ENCODE peak calls at places on chromosomes 2 and 18, in ten cellular contexts. X, W, U, M, Z, P, L, Q, G and D are unnamed samples.

GRCh38 chr2:24875272-24875671 is 44.8 kb downstream of the ADCY3 start:
- DNase-seq in Z (no peak), L (no peak), X (no peak), G (no peak), Q (no peak), W (no peak), U (no peak), M (no peak), P (no peak), D (peak)

GRCh38 chr18:79571221-79572092 is 108.1 kb upstream of the CTDP1 start:
- DNase-seq in Z (no peak), P (peak), G (no peak), U (no peak), W (no peak), X (no peak), Q (no peak), L (no peak), M (no peak), D (peak)

GRCh38 chr2:95351080-95351915 is 51.2 kb upstream of the FAHD2A start:
- DNase-seq in L (no peak), U (no peak), P (no peak), Z (no peak), M (no peak), Q (no peak), G (no peak), X (no peak), W (no peak), D (peak)

GRCh38 chr2:66470199-66470598 is 35.3 kb downstream of the MEIS1 start:
- DNase-seq in L (no peak), W (no peak), Z (no peak), G (no peak), P (no peak), X (no peak), M (no peak), Q (no peak), U (no peak), D (no peak)

GRCh38 chr2:72934683-72935610 is 17.6 kb downstream of the EMX1 start:
- DNase-seq in M (peak), L (no peak), P (no peak), G (no peak), W (no peak), Q (peak), U (no peak), X (no peak), Z (no peak), D (no peak)

GRCh38 chr2:62745891-62746481 is 40.5 kb downstream of the EHBP1 start:
- DNase-seq in U (no peak), Q (no peak), P (no peak), L (no peak), Z (no peak), M (no peak), X (no peak), W (no peak), G (no peak), D (no peak)

GRCh38 chr2:233792720-233793119 is 14.6 kb downstream of the MROH2A start:
- DNase-seq in L (no peak), U (no peak), W (no peak), P (no peak), X (no peak), G (no peak), Z (no peak), M (no peak), Q (no peak), D (peak)

GRCh38 chr18:10558243-10558966 is 32.6 kb downstream of the NAPG start:
- DNase-seq in U (no peak), P (no peak), X (no peak), W (no peak), L (no peak), G (no peak), Z (no peak), Q (peak), M (no peak), D (no peak)

GRCh38 chr18:29164020-29164706 is 987.2 kb upstream of the CDH2 start:
- DNase-seq in G (no peak), X (no peak), W (peak), P (no peak), M (peak), Z (no peak), L (no peak), Q (no peak), U (no peak), D (no peak)

GRCh38 chr18:41323044-41323443 is 632.0 kb upstream of the PIK3C3 start:
- DNase-seq in P (no peak), Z (no peak), U (no peak), M (no peak), G (no peak), W (peak), Q (no peak), X (no peak), L (no peak), D (no peak)

GRCh38 chr18:79400591-79401381 is 5.1 kb downstream of the NFATC1 start:
- DNase-seq in Q (peak), X (peak), M (no peak), U (no peak), L (no peak), W (no peak), Z (no peak), P (no peak), G (no peak), D (no peak)

GRCh38 chr2:86747708-86748627 is 27.9 kb downstream of the RMND5A start:
- DNase-seq in G (peak), L (no peak), Z (no peak), U (peak), P (no peak), Q (peak), W (peak), X (peak), M (peak), D (no peak)

GRCh38 chr2:109139844-109140396 is 10.9 kb downstream of the SH3RF3 start:
- DNase-seq in M (no peak), G (no peak), Z (no peak), U (no peak), Q (no peak), W (peak), X (no peak), L (no peak), P (no peak), D (no peak)

GRCh38 chr2:157587576-157587975 is 41.1 kb downstream of the ACVR1C start:
- DNase-seq in P (no peak), Q (no peak), W (no peak), L (no peak), X (no peak), M (no peak), U (no peak), G (no peak), Z (no peak), D (no peak)

GRCh38 chr18:12860530-12860929 is 23.5 kb downstream of the PTPN2 start:
- DNase-seq in U (no peak), Q (no peak), P (no peak), L (no peak), Z (no peak), M (no peak), X (no peak), W (no peak), G (no peak), D (no peak)

GRCh38 chr2:64049633-64050220 is 30.5 kb upstream of the VPS54 start:
- DNase-seq in M (peak), W (peak), Q (peak), X (peak), U (peak), G (peak), Z (peak), L (peak), P (no peak), D (no peak)

GRCh38 chr2:5742126-5742525 is 49.9 kb downstream of the SOX11 start:
- DNase-seq in G (no peak), Q (no peak), U (no peak), Z (no peak), L (no peak), P (no peak), W (no peak), X (no peak), M (no peak), D (no peak)

GRCh38 chr2:224650815-224651439 is 65.2 kb downstream of the CCDC195 start:
- DNase-seq in M (peak), G (peak), Z (no peak), L (no peak), U (no peak), W (peak), X (no peak), P (no peak), Q (peak), D (no peak)

GRCh38 chr18:21196426-21196825 is 45.6 kb upstream of the GREB1L start:
- DNase-seq in M (no peak), Z (no peak), G (no peak), U (no peak), Q (no peak), W (no peak), X (no peak), L (no peak), P (no peak), D (no peak)

GRCh38 chr2:33197198-33197938 is 250.6 kb downstream of the LTBP1 start:
- DNase-seq in X (no peak), L (no peak), G (no peak), M (no peak), Z (no peak), P (no peak), Q (no peak), U (no peak), W (no peak), D (no peak)

GRCh38 chr18:74289137-74289536 is 2.6 kb downstream of the CYB5A start:
- DNase-seq in W (peak), P (no peak), U (no peak), Z (no peak), Q (no peak), L (no peak), G (no peak), X (no peak), M (no peak), D (no peak)

GRCh38 chr2:223626713-223627112 is 24.6 kb upstream of the SCG2 start:
- DNase-seq in Q (no peak), L (no peak), P (no peak), X (no peak), U (no peak), G (no peak), Z (no peak), W (peak), M (no peak), D (no peak)

GRCh38 chr2:106098664-106099063 is 95.4 kb downstream of the UXS1 start:
- DNase-seq in M (no peak), Q (no peak), G (no peak), P (no peak), W (no peak), L (no peak), X (no peak), U (no peak), Z (no peak), D (no peak)